ENCODE peak calls at places on chromosomes 12 and 14, in six cellular contexts. T, P, Z, J, D and W are unnamed samples.

GRCh38 chr12:123908884-123909807 is 63.5 kb downstream of the CCDC92 start:
- DNase-seq in D (no peak), T (no peak), Z (no peak), P (no peak), J (no peak), W (no peak)

GRCh38 chr14:104280902-104281767 is 142.7 kb downstream of the KIF26A start:
- DNase-seq in T (no peak), P (no peak), J (no peak), Z (no peak), D (peak), W (no peak)

GRCh38 chr14:61512026-61512425 is 183.3 kb upstream of the HIF1A start:
- DNase-seq in J (no peak), P (no peak), T (no peak), D (no peak), Z (no peak), W (no peak)

GRCh38 chr14:94560782-94561655 is at the start of gene SERPINA4:
- DNase-seq in Z (no peak), P (no peak), J (no peak), D (peak), T (no peak), W (no peak)

GRCh38 chr14:86527312-86527711 is 997.4 kb downstream of the FLRT2 start:
- DNase-seq in D (no peak), P (peak), J (no peak), T (no peak), Z (no peak), W (no peak)

GRCh38 chr14:73752297-73752992 is 38.3 kb upstream of the PNMA1 start:
- DNase-seq in J (peak), Z (no peak), T (peak), P (no peak), D (peak), W (peak)

GRCh38 chr12:19575307-19576243 is 136.3 kb downstream of the AEBP2 start:
- DNase-seq in P (peak), D (peak), T (peak), Z (no peak), J (peak), W (no peak)

GRCh38 chr12:728781-729180 is 23.6 kb upstream of the WNK1 start:
- DNase-seq in D (no peak), T (no peak), Z (peak), P (no peak), J (no peak), W (no peak)

GRCh38 chr12:132561784-132562156 is 48.6 kb downstream of the LRCOL1 start:
- DNase-seq in Z (no peak), D (peak), T (peak), J (no peak), P (no peak), W (no peak)

GRCh38 chr12:1093166-1093751 is 102.2 kb downstream of the ERC1 start:
- DNase-seq in D (no peak), Z (no peak), P (no peak), J (no peak), T (peak), W (no peak)

GRCh38 chr14:95409472-95410307 is 90.0 kb upstream of the CLMN start:
- DNase-seq in J (no peak), T (no peak), P (no peak), Z (no peak), D (no peak), W (peak)

GRCh38 chr12:5171701-5172100 is 128.0 kb downstream of the KCNA5 start:
- DNase-seq in Z (no peak), T (peak), J (no peak), D (no peak), P (peak), W (peak)

GRCh38 chr12:25689996-25690501 is 137.0 kb upstream of the LMNTD1 start:
- DNase-seq in D (peak), T (no peak), Z (no peak), P (peak), J (no peak), W (no peak)

GRCh38 chr14:70186826-70187483 is 1.8 kb downstream of the SLC8A3 start:
- DNase-seq in Z (no peak), P (no peak), J (no peak), T (no peak), D (no peak), W (no peak)

GRCh38 chr14:101825797-101826196 is 64.3 kb downstream of the PPP2R5C start:
- DNase-seq in Z (no peak), D (no peak), T (no peak), P (no peak), J (no peak), W (no peak)

GRCh38 chr14:100634026-100634425 is 46.8 kb upstream of the BEGAIN start:
- DNase-seq in D (no peak), Z (no peak), J (no peak), T (no peak), P (no peak), W (no peak)

GRCh38 chr12:51323966-51324895 is at the start of gene BIN2:
- DNase-seq in P (no peak), D (peak), Z (peak), J (peak), T (no peak), W (peak)

GRCh38 chr12:6765048-6765633 is 1.0 kb upstream of the PTMS start:
- DNase-seq in D (no peak), Z (no peak), P (no peak), J (no peak), T (peak), W (no peak)

DNA sequence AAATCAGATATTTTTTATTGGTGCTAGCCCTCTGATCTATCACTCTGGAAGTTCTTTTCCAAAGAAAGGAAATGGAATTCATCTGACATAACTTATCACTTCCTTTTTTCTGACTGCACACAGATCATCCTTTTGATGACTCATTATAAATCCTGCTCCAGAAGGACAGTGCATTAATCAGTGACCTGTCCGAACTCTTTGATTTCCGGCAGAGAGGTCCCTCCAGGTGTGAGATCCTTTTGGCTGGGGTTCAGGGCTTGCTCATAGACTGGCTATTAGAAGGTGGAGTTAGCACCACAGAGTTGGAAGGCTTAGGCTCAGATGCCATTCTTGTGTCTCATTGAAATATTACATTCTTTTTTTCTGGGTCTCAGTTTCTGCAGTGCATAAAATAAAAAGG is 328.2 kb downstream of the ZFP36L1 start:
- DNase-seq in P (peak), T (no peak), J (no peak), Z (no peak), D (no peak), W (no peak)
- H3K27ac ChIP-seq in P (peak), T (no peak), J (no peak), Z (no peak), D (no peak), W (no peak)

GRCh38 chr12:27319394-27319793 is 13.2 kb upstream of the BMAL2 start:
- DNase-seq in P (no peak), D (no peak), T (no peak), J (no peak), Z (no peak), W (no peak)
- H3K27ac ChIP-seq in P (no peak), D (no peak), T (no peak), J (no peak), Z (no peak), W (no peak)

GRCh38 chr14:35761922-35762321 is 47.2 kb downstream of the RALGAPA1 start:
- DNase-seq in T (no peak), P (no peak), D (no peak), J (no peak), Z (no peak), W (no peak)

GRCh38 chr14:35766036-35766699 is 42.9 kb downstream of the RALGAPA1 start:
- DNase-seq in T (no peak), D (no peak), J (no peak), P (no peak), Z (no peak), W (no peak)

DNA sequence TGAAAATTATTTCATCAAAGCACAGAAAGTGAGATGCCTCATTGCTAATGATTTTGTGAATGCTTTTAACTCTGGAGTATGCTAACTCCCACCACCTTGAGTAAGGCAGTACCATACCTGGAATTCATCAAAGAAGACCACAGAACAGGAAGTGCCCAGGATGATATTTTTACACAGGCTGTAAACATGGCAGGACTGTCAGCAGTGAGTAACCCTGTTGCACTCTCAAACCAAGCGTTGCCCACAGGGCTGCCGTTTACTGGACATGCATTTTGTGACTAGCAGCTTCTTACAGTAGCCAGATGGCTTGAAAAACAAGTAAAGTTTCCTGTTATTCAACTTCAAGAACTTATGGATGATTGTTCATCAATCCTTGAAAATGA is 42.4 kb downstream of the RALGAPA1 start:
- DNase-seq in Z (no peak), T (no peak), D (no peak), J (no peak), P (no peak), W (no peak)
- H3K27ac ChIP-seq in Z (no peak), T (no peak), D (no peak), J (no peak), P (no peak), W (no peak)

GRCh38 chr12:125528300-125528699 is 463.1 kb downstream of the AACS start:
- DNase-seq in J (no peak), Z (no peak), P (no peak), T (no peak), D (no peak), W (peak)
- H3K27ac ChIP-seq in J (no peak), Z (no peak), P (no peak), T (no peak), D (no peak), W (peak)

GRCh38 chr12:63149884-63150254 is 1.1 kb downstream of the AVPR1A start:
- DNase-seq in D (no peak), P (no peak), J (no peak), Z (no peak), T (no peak), W (no peak)
- H3K27ac ChIP-seq in D (no peak), P (no peak), J (peak), Z (no peak), T (no peak), W (no peak)

GRCh38 chr14:97710726-97711125 is 913.5 kb downstream of the VRK1 start:
- DNase-seq in Z (no peak), D (no peak), T (no peak), P (peak), J (no peak), W (no peak)
- H3K27ac ChIP-seq in Z (no peak), D (no peak), T (no peak), P (peak), J (no peak), W (no peak)

GRCh38 chr12:67085699-67086098 is 183.5 kb upstream of the CAND1 start:
- DNase-seq in T (no peak), D (no peak), J (no peak), P (no peak), Z (no peak), W (no peak)
- H3K27ac ChIP-seq in T (no peak), D (no peak), J (no peak), P (no peak), Z (no peak), W (no peak)

GRCh38 chr12:53208435-53208834 is 1.4 kb upstream of the ITGB7 start:
- DNase-seq in T (peak), P (no peak), J (no peak), Z (no peak), D (no peak), W (no peak)

GRCh38 chr12:53211476-53212381 is 4.7 kb upstream of the ITGB7 start:
- DNase-seq in J (no peak), P (no peak), T (peak), Z (no peak), D (no peak), W (no peak)

GRCh38 chr12:53210843-53211242 is 3.8 kb upstream of the ITGB7 start:
- DNase-seq in D (no peak), J (no peak), T (no peak), P (no peak), Z (no peak), W (no peak)

GRCh38 chr12:53207042-53207441 is at the start of gene ITGB7:
- DNase-seq in D (peak), P (no peak), T (no peak), J (no peak), Z (peak), W (no peak)

DNA sequence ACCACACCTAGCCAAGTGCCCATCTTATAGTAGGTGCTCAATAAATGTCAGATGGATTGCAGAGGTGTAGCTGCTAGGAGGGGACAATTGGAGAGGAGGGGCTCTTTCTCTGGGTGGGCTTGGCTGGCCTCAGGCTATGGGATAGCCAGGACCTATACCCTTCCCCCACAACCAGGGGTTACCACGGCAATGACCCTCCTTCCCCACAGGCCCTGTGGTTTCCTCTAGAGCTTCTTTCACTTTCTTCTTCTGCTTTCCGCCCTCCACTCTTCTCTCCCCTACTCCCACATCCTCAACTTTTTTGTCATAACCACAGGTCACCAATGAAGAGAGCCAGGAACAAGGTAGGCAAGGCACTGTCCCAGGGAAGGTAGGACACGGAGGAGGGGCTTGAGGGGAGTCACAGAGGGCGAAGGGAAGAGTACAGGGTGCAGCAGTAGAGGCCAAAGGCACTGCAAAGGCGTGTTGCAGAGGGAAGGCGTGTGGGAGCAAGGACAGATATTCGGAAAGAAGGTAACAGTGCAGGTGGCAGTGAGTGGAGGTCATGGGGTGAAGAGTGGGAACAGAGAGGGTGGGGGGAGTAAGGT is 1.9 kb upstream of the ITGB7 start:
- DNase-seq in J (no peak), P (no peak), T (no peak), D (no peak), Z (no peak), W (no peak)
- H3K27ac ChIP-seq in J (peak), P (no peak), T (no peak), D (no peak), Z (peak), W (no peak)